ENCODE peak calls at places on chromosome 11, in eight cellular contexts. X is GM10248, F is ELF-1, B is foreskin fibroblast, H is RWPE1, S is renal cortical epithelial cell, P is osteocyte, W is iPS DF 6.9. I is an unnamed sample.

GRCh38 chr11:2798951-2799761 is 86.4 kb downstream of the CDKN1C start:
- DNase-seq in X (no peak), F (no peak), B (no peak), H (no peak), S (peak), P (peak), W (no peak), I (no peak)

GRCh38 chr11:9405721-9406120 is 21.3 kb downstream of the IPO7 start:
- DNase-seq in X (no peak), F (no peak), B (no peak), H (no peak), S (no peak), P (no peak), W (no peak), I (no peak)

GRCh38 chr11:71140206-71140919 is 112.0 kb downstream of the SHANK2 start:
- DNase-seq in X (no peak), F (no peak), B (no peak), H (no peak), S (no peak), P (no peak), W (no peak), I (no peak)

GRCh38 chr11:75204685-75205667 is 35.6 kb upstream of the TPBGL start:
- DNase-seq in X (peak), F (peak), B (peak), H (peak), S (peak), P (peak), W (peak), I (peak)

GRCh38 chr11:92782806-92783205 is 186.6 kb upstream of the MTNR1B start:
- DNase-seq in X (no peak), F (no peak), B (no peak), H (no peak), S (peak), P (no peak), W (no peak), I (no peak)

GRCh38 chr11:30165652-30166051 is 65.2 kb upstream of the FSHB start:
- DNase-seq in X (no peak), F (no peak), B (no peak), H (no peak), S (no peak), P (no peak), W (no peak), I (no peak)

GRCh38 chr11:79400717-79401330 is 40.0 kb downstream of the TENM4 start:
- DNase-seq in X (peak), F (peak), B (peak), H (peak), S (peak), P (no peak), W (peak), I (no peak)

GRCh38 chr11:125756050-125756449 is 10.0 kb downstream of the PATE1 start:
- DNase-seq in X (no peak), F (no peak), B (no peak), H (no peak), S (no peak), P (no peak), W (no peak), I (no peak)

GRCh38 chr11:44509291-44509690 is 56.2 kb upstream of the CD82 start:
- DNase-seq in X (no peak), F (peak), B (no peak), H (no peak), S (no peak), P (no peak), W (no peak), I (no peak)

GRCh38 chr11:61967177-61967923 is at the start of gene FTH1:
- DNase-seq in X (peak), F (peak), B (peak), H (peak), S (peak), P (peak), W (peak), I (peak)

GRCh38 chr11:70942593-70942992 is 309.8 kb downstream of the SHANK2 start:
- DNase-seq in X (no peak), F (no peak), B (peak), H (no peak), S (no peak), P (no peak), W (no peak), I (no peak)

GRCh38 chr11:73216466-73216865 is 1.6 kb upstream of the P2RY2 start:
- DNase-seq in X (no peak), F (no peak), B (no peak), H (no peak), S (no peak), P (no peak), W (no peak), I (no peak)

GRCh38 chr11:33691051-33691864 is 9.4 kb downstream of the C11orf91 start:
- DNase-seq in X (no peak), F (peak), B (no peak), H (no peak), S (peak), P (no peak), W (no peak), I (no peak)

GRCh38 chr11:82494988-82495432 is 238.7 kb downstream of the FAM181B start:
- DNase-seq in X (peak), F (peak), B (no peak), H (no peak), S (peak), P (no peak), W (peak), I (no peak)

GRCh38 chr11:120173771-120174170 is 35.9 kb upstream of the TRIM29 start:
- DNase-seq in X (no peak), F (no peak), B (peak), H (no peak), S (no peak), P (no peak), W (no peak), I (no peak)

GRCh38 chr11:12029738-12030363 is 21.4 kb upstream of the DKK3 start:
- DNase-seq in X (no peak), F (no peak), B (peak), H (peak), S (peak), P (no peak), W (no peak), I (no peak)

GRCh38 chr11:103586756-103587155 is 449.7 kb upstream of the DDI1 start:
- DNase-seq in X (no peak), F (no peak), B (peak), H (no peak), S (peak), P (no peak), W (no peak), I (peak)

GRCh38 chr11:72641900-72642814 is 32.1 kb downstream of the PDE2A start:
- DNase-seq in X (peak), F (no peak), B (peak), H (peak), S (no peak), P (no peak), W (no peak), I (no peak)

GRCh38 chr11:44268073-44268806 is 41.7 kb downstream of the ALX4 start:
- DNase-seq in X (no peak), F (no peak), B (no peak), H (no peak), S (no peak), P (no peak), W (no peak), I (no peak)

GRCh38 chr11:41989173-41989572 is 529.7 kb upstream of the LRRC4C start:
- DNase-seq in X (no peak), F (no peak), B (no peak), H (no peak), S (no peak), P (no peak), W (no peak), I (no peak)

GRCh38 chr11:7527029-7527428 is 13.2 kb downstream of the PPFIBP2 start:
- DNase-seq in X (no peak), F (no peak), B (no peak), H (no peak), S (no peak), P (no peak), W (no peak), I (no peak)

GRCh38 chr11:34749666-34750659 is 129.1 kb downstream of the EHF start:
- DNase-seq in X (no peak), F (no peak), B (peak), H (peak), S (peak), P (no peak), W (no peak), I (no peak)

GRCh38 chr11:110984147-110984546 is 261.4 kb upstream of the POU2AF2 start:
- DNase-seq in X (no peak), F (no peak), B (peak), H (peak), S (peak), P (no peak), W (no peak), I (no peak)

GRCh38 chr11:128476729-128477128 is 110.6 kb downstream of the ETS1 start:
- DNase-seq in X (no peak), F (no peak), B (no peak), H (no peak), S (no peak), P (no peak), W (no peak), I (no peak)

GRCh38 chr11:113014262-113014661 is 53.0 kb downstream of the NCAM1 start:
- DNase-seq in X (no peak), F (no peak), B (peak), H (no peak), S (no peak), P (no peak), W (no peak), I (no peak)

GRCh38 chr11:117836077-117836960 is 11.8 kb upstream of the FXYD2 start:
- DNase-seq in X (no peak), F (peak), B (no peak), H (no peak), S (peak), P (no peak), W (no peak), I (no peak)

GRCh38 chr11:113201055-113201818 is 113.1 kb upstream of the TTC12 start:
- DNase-seq in X (no peak), F (no peak), B (no peak), H (peak), S (no peak), P (no peak), W (no peak), I (no peak)

GRCh38 chr11:61176446-61176845 is 15.2 kb upstream of the VPS37C start:
- DNase-seq in X (no peak), F (no peak), B (no peak), H (no peak), S (no peak), P (no peak), W (no peak), I (no peak)

GRCh38 chr11:596374-596773 is 19.4 kb downstream of the IRF7 start:
- DNase-seq in X (no peak), F (no peak), B (no peak), H (no peak), S (no peak), P (no peak), W (no peak), I (no peak)

GRCh38 chr11:46456676-46457432 is 65.3 kb upstream of the CHRM4 start:
- DNase-seq in X (no peak), F (no peak), B (no peak), H (no peak), S (no peak), P (no peak), W (no peak), I (no peak)

GRCh38 chr11:69274531-69275016 is 19.4 kb upstream of the MYEOV start:
- DNase-seq in X (no peak), F (no peak), B (no peak), H (peak), S (peak), P (no peak), W (no peak), I (no peak)

GRCh38 chr11:122897606-122898210 is 15.1 kb downstream of the JHY start:
- DNase-seq in X (no peak), F (no peak), B (peak), H (peak), S (peak), P (no peak), W (no peak), I (no peak)

I was measured in NCI-H187 treated with DMSO at 0.1 percent for 48 hours.